ENCODE peak calls at places on chromosome 1, in ten cellular contexts. One of them, this sample, is unnamed.

GRCh38 chr1:47703161-47703825 is 265.4 kb downstream of the FOXD2 start:
- DNase-seq in GM23248: peak
- DNase-seq in RPMI7951: no peak
- DNase-seq in KBM-7: no peak
- DNase-seq in substantia nigra: no peak
- DNase-seq in left lobe of liver: no peak
- DNase-seq in MCF 10A: no peak
- DNase-seq in HS-5: no peak
- DNase-seq in T1000: no peak
- DNase-seq in heart right ventricle: no peak
- DNase-seq in this sample: no peak

GRCh38 chr1:117613969-117614865 is 8.4 kb downstream of the TENT5C start:
- DNase-seq in GM23248: no peak
- DNase-seq in RPMI7951: no peak
- DNase-seq in KBM-7: no peak
- DNase-seq in substantia nigra: no peak
- DNase-seq in left lobe of liver: peak
- DNase-seq in MCF 10A: no peak
- DNase-seq in HS-5: no peak
- DNase-seq in T1000: no peak
- DNase-seq in heart right ventricle: no peak
- DNase-seq in this sample: no peak

GRCh38 chr1:83970802-83971201 is 28.1 kb downstream of the TTLL7 start:
- DNase-seq in GM23248: no peak
- DNase-seq in RPMI7951: no peak
- DNase-seq in KBM-7: no peak
- DNase-seq in substantia nigra: no peak
- DNase-seq in left lobe of liver: no peak
- DNase-seq in MCF 10A: no peak
- DNase-seq in HS-5: no peak
- DNase-seq in T1000: no peak
- DNase-seq in heart right ventricle: no peak
- DNase-seq in this sample: no peak

GRCh38 chr1:156802421-156802820 is 14.2 kb downstream of the SH2D2A start:
- DNase-seq in GM23248: no peak
- DNase-seq in RPMI7951: no peak
- DNase-seq in KBM-7: no peak
- DNase-seq in substantia nigra: no peak
- DNase-seq in left lobe of liver: no peak
- DNase-seq in MCF 10A: no peak
- DNase-seq in HS-5: no peak
- DNase-seq in T1000: no peak
- DNase-seq in heart right ventricle: no peak
- DNase-seq in this sample: no peak

GRCh38 chr1:200625381-200625824 is 4.9 kb upstream of the KIF14 start:
- DNase-seq in GM23248: peak
- DNase-seq in RPMI7951: peak
- DNase-seq in KBM-7: peak
- DNase-seq in substantia nigra: no peak
- DNase-seq in left lobe of liver: no peak
- DNase-seq in MCF 10A: peak
- DNase-seq in HS-5: no peak
- DNase-seq in T1000: no peak
- DNase-seq in heart right ventricle: no peak
- DNase-seq in this sample: no peak

GRCh38 chr1:97013904-97014303 is 292.3 kb downstream of the PTBP2 start:
- DNase-seq in GM23248: peak
- DNase-seq in RPMI7951: peak
- DNase-seq in KBM-7: no peak
- DNase-seq in substantia nigra: no peak
- DNase-seq in left lobe of liver: no peak
- DNase-seq in MCF 10A: peak
- DNase-seq in HS-5: peak
- DNase-seq in T1000: no peak
- DNase-seq in heart right ventricle: no peak
- DNase-seq in this sample: no peak

GRCh38 chr1:158112994-158113758 is 67.5 kb upstream of the CD1D start:
- DNase-seq in GM23248: peak
- DNase-seq in RPMI7951: peak
- DNase-seq in KBM-7: peak
- DNase-seq in substantia nigra: no peak
- DNase-seq in left lobe of liver: no peak
- DNase-seq in MCF 10A: no peak
- DNase-seq in HS-5: no peak
- DNase-seq in T1000: peak
- DNase-seq in heart right ventricle: no peak
- DNase-seq in this sample: peak

GRCh38 chr1:163320891-163321290 is 863 bp upstream of the NUF2 start:
- DNase-seq in GM23248: peak
- DNase-seq in RPMI7951: no peak
- DNase-seq in KBM-7: no peak
- DNase-seq in substantia nigra: no peak
- DNase-seq in left lobe of liver: no peak
- DNase-seq in MCF 10A: no peak
- DNase-seq in HS-5: no peak
- DNase-seq in T1000: no peak
- DNase-seq in heart right ventricle: no peak
- DNase-seq in this sample: no peak

GRCh38 chr1:33383974-33384767 is 46.7 kb downstream of the PHC2 start:
- DNase-seq in GM23248: peak
- DNase-seq in RPMI7951: peak
- DNase-seq in KBM-7: no peak
- DNase-seq in substantia nigra: no peak
- DNase-seq in left lobe of liver: no peak
- DNase-seq in MCF 10A: peak
- DNase-seq in HS-5: no peak
- DNase-seq in T1000: no peak
- DNase-seq in heart right ventricle: no peak
- DNase-seq in this sample: no peak

GRCh38 chr1:25848531-25848930 is 10.7 kb downstream of the AUNIP start:
- DNase-seq in GM23248: no peak
- DNase-seq in RPMI7951: peak
- DNase-seq in KBM-7: no peak
- DNase-seq in substantia nigra: no peak
- DNase-seq in left lobe of liver: no peak
- DNase-seq in MCF 10A: no peak
- DNase-seq in HS-5: no peak
- DNase-seq in T1000: no peak
- DNase-seq in heart right ventricle: no peak
- DNase-seq in this sample: no peak

GRCh38 chr1:181541947-181542346 is 58.6 kb downstream of the CACNA1E start:
- DNase-seq in GM23248: peak
- DNase-seq in RPMI7951: peak
- DNase-seq in KBM-7: no peak
- DNase-seq in substantia nigra: no peak
- DNase-seq in left lobe of liver: no peak
- DNase-seq in MCF 10A: peak
- DNase-seq in HS-5: no peak
- DNase-seq in T1000: no peak
- DNase-seq in heart right ventricle: peak
- DNase-seq in this sample: no peak

GRCh38 chr1:3881191-3881475 is 18.9 kb downstream of the C1orf174 start:
- DNase-seq in GM23248: no peak
- DNase-seq in RPMI7951: no peak
- DNase-seq in KBM-7: no peak
- DNase-seq in substantia nigra: no peak
- DNase-seq in left lobe of liver: no peak
- DNase-seq in MCF 10A: no peak
- DNase-seq in HS-5: no peak
- DNase-seq in T1000: no peak
- DNase-seq in heart right ventricle: no peak
- DNase-seq in this sample: peak

GRCh38 chr1:1432566-1432950 is 2.9 kb upstream of the VWA1 start:
- DNase-seq in GM23248: no peak
- DNase-seq in RPMI7951: no peak
- DNase-seq in KBM-7: no peak
- DNase-seq in substantia nigra: peak
- DNase-seq in left lobe of liver: no peak
- DNase-seq in MCF 10A: no peak
- DNase-seq in HS-5: no peak
- DNase-seq in T1000: no peak
- DNase-seq in heart right ventricle: no peak
- DNase-seq in this sample: no peak

GRCh38 chr1:53075206-53075605 is 13.2 kb downstream of the PODN start:
- DNase-seq in GM23248: no peak
- DNase-seq in RPMI7951: no peak
- DNase-seq in KBM-7: no peak
- DNase-seq in substantia nigra: no peak
- DNase-seq in left lobe of liver: no peak
- DNase-seq in MCF 10A: no peak
- DNase-seq in HS-5: no peak
- DNase-seq in T1000: no peak
- DNase-seq in heart right ventricle: no peak
- DNase-seq in this sample: no peak

GRCh38 chr1:217569021-217569420 is 61.9 kb downstream of the GPATCH2 start:
- DNase-seq in GM23248: peak
- DNase-seq in RPMI7951: no peak
- DNase-seq in KBM-7: no peak
- DNase-seq in substantia nigra: no peak
- DNase-seq in left lobe of liver: no peak
- DNase-seq in MCF 10A: no peak
- DNase-seq in HS-5: no peak
- DNase-seq in T1000: no peak
- DNase-seq in heart right ventricle: no peak
- DNase-seq in this sample: no peak